ENCODE peak calls at places on chromosome 17, in five cellular contexts. A, X, D, O and I are unnamed samples.

GRCh38 chr17:7263071-7263800 is 958 bp upstream of the CLDN7 start:
- DNase-seq in O (peak), D (peak), A (peak), X (peak), I (no peak)

GRCh38 chr17:58316260-58316960 is 12.2 kb downstream of the TSPOAP1 start:
- DNase-seq in A (no peak), X (no peak), D (peak), O (peak), I (no peak)

GRCh38 chr17:79678856-79679255 is 51.9 kb upstream of the ENPP7 start:
- DNase-seq in D (no peak), X (no peak), O (no peak), A (no peak), I (no peak)

GRCh38 chr17:19409509-19409908 is 1.5 kb upstream of the RNF112 start:
- DNase-seq in A (no peak), O (no peak), D (no peak), X (peak), I (no peak)

GRCh38 chr17:45332989-45333701 is 16.3 kb upstream of the MAP3K14 start:
- DNase-seq in X (no peak), A (no peak), D (no peak), O (no peak), I (peak)

GRCh38 chr17:74831442-74832146 is 28.1 kb downstream of the GRIN2C start:
- DNase-seq in D (peak), X (no peak), A (no peak), O (no peak), I (no peak)

GRCh38 chr17:75783803-75784472 is 668 bp upstream of the UNK start:
- DNase-seq in A (no peak), O (peak), D (no peak), X (no peak), I (no peak)

GRCh38 chr17:78852709-78853111 is 12.1 kb upstream of the USP36 start:
- DNase-seq in X (no peak), D (no peak), A (peak), O (peak), I (no peak)

GRCh38 chr17:28714281-28714680 is 2.6 kb upstream of the PROCA1 start:
- DNase-seq in O (no peak), D (no peak), X (no peak), A (peak), I (peak)

GRCh38 chr17:71237903-71238538 is 882.8 kb upstream of the SOX9 start:
- DNase-seq in X (peak), O (no peak), D (peak), A (peak), I (peak)

GRCh38 chr17:63274156-63274555 is 171.9 kb downstream of the CYB561 start:
- DNase-seq in D (no peak), A (no peak), O (no peak), X (peak), I (no peak)

GRCh38 chr17:8887834-8888703 is 20.6 kb upstream of the PIK3R6 start:
- DNase-seq in O (peak), X (no peak), D (peak), A (peak), I (no peak)

GRCh38 chr17:81067331-81067730 is 32.4 kb downstream of the BAIAP2 start:
- DNase-seq in D (peak), O (no peak), A (no peak), X (no peak), I (peak)
- TF ChIP-seq CTCF in D (no peak), O (no peak), A (no peak), X (no peak), I (no peak)

GRCh38 chr17:83176272-83176955 is 97.0 kb downstream of the METRNL start:
- DNase-seq in O (peak), D (no peak), A (no peak), X (no peak), I (no peak)

GRCh38 chr17:83179378-83179777 is 100.0 kb downstream of the METRNL start:
- DNase-seq in O (no peak), D (no peak), A (no peak), X (no peak), I (no peak)

GRCh38 chr17:83176956-83177583 is 97.7 kb downstream of the METRNL start:
- DNase-seq in A (no peak), D (no peak), X (no peak), O (peak), I (no peak)

GRCh38 chr17:83178533-83179201 is 99.3 kb downstream of the METRNL start:
- DNase-seq in X (no peak), D (no peak), A (no peak), O (peak), I (no peak)

GRCh38 chr17:83177611-83178532 is 98.5 kb downstream of the METRNL start:
- DNase-seq in X (no peak), O (peak), A (no peak), D (peak), I (no peak)
- TF ChIP-seq MAX in X (no peak), O (no peak), A (no peak), D (no peak), I (no peak)

DNA sequence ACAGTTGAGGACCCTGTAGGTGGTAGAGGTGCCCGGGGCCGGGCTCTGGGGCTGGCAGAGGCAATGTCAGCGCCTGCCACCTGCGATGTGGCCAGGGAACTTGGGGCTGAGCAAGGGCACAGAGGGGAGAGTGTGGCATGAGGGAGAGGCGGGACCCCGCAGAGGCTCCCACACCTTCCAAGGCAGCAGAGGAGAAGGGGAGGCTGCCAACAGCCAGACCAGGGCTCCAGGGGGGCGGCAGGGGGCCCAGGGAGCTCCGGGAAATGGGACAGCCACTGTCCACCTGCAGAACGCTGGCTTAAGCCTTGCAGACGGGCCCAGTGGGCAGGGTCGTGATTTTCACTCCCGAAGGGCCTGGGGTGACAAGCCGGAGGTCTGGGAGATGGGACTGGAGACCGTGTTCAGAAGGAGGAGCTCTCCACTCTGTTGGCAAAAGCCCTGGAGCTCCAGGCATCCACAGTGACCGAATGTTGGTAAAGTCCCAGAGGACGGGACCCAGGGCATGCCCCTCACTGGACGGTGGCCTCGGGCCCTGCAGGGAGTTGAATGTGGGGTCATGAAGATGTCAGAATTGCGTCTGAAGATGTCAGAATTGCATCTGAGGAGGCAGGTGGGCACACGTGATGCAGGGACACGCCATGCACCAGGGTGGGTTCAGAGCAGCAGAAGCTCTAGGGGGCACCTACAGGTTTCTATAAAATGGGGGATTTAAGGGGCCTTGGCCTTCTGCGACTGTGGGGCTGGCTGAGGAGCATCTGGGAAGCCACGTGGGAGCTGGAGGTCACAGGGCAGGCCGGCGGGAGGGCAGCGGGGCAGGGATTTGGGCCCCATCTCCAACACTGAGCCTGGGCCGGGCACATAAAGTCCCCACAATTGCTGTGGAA is 18.6 kb downstream of the CD7 start:
- DNase-seq in D (peak), O (peak), A (no peak), X (no peak), I (no peak)
- H3K4me3 ChIP-seq in D (peak), O (no peak), A (peak), X (peak), I (peak)

DNA sequence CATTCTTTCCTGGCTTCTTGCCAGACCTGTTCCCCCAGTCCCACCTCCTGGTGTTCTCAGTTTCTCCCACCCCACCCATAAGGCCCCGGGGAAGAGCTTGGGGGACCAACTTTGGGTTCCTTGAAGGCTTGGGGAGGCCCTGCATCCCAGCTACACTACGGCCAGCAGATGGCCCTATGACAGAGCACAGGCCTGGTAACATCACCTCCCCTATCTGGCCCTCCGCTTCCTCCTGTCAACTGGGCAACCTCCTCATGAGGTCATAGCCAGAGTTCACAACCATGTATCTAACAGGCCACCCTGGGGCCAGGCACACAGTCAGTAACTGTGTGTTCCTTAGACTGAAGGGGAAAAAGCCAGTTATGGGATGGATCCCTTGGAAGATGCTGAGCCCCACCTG is 31.4 kb downstream of the MYO15A start:
- DNase-seq in X (no peak), A (peak), D (peak), O (no peak), I (peak)
- TF ChIP-seq CTCF in X (peak), A (peak), D (peak), O (peak), I (peak)

DNA sequence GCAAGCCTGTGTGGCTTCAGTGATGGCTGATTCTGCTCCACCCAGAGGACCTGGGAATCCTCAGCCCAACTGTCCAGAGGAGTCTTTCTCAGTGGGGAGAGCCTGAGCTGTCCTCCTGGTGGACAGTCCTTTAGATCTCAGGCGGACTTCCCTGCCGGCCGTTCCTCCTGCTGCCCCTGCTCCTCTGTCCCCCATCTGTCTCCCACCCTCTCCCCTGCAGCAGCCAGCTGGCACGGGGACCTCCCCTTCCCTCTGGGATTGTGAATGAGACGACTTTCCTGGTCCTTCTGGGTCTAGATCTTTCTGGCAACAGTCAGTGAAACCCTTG is 279.7 kb downstream of the SEC14L1 start:
- DNase-seq in O (no peak), D (peak), A (no peak), X (no peak), I (no peak)
- TF ChIP-seq MAX in O (no peak), D (no peak), A (no peak), X (no peak), I (no peak)

GRCh38 chr17:2957631-2958286 is 105.6 kb downstream of the OR1D5 start:
- DNase-seq in A (no peak), X (no peak), O (no peak), D (no peak), I (no peak)

GRCh38 chr17:2955931-2956582 is 107.3 kb downstream of the OR1D5 start:
- DNase-seq in O (no peak), X (no peak), A (no peak), D (no peak), I (no peak)

GRCh38 chr17:2952174-2952845 is 111.1 kb downstream of the OR1D5 start:
- DNase-seq in D (no peak), A (no peak), O (no peak), X (no peak), I (no peak)

GRCh38 chr17:2958706-2959222 is 104.6 kb downstream of the OR1D5 start:
- DNase-seq in X (no peak), A (peak), O (no peak), D (no peak), I (no peak)

DNA sequence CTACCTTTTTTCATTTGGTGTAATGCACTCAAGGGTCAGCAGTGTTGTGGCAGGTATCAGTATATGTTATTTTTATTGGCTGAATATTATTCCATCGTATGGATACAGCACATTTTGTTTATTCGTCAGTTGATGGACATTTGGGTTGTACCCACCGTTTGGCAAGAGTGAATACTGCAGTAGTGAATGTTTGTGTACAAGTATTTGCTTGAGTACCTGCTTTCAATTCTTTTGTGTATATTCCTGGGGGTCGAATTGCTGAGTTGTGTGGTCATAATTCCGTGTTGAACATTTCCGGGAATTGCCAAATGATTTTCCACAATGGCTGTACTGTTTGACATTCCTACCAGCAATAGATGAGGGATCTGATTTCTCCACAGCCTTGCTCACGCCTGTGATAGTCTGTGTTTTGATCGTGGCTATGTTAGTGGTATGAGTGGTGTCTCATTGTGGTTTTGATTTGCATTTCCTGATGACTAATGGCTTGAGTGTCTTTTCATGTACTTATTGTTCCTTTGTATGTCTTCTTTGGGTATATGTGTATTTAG is 108.4 kb downstream of the OR1D5 start:
- DNase-seq in X (peak), D (no peak), A (peak), O (no peak), I (peak)
- H3K4me3 ChIP-seq in X (no peak), D (peak), A (no peak), O (no peak), I (no peak)

GRCh38 chr17:40284085-40284713 is 3.5 kb upstream of the CDC6 start:
- DNase-seq in X (peak), A (no peak), D (no peak), O (no peak), I (no peak)
- TF ChIP-seq CTCF in X (peak), A (no peak), D (peak), O (peak), I (no peak)